ENCODE peak calls at places on chromosomes 7 and 10, in six cellular contexts. One of them, this sample, is unnamed.

GRCh38 chr10:48653944-48654698 is 30.6 kb upstream of the WDFY4 start:
- DNase-seq in putamen: no peak
- DNase-seq in Calu3: no peak
- DNase-seq in stimulated activated CD4-positive, alpha-beta T cell treated with anti-CD3 and anti-CD28 coated beads, Interleukin-12 subunit alpha, Interleukin-12 subunit beta, amount 100 ng/mL, for 4 hours: no peak
- DNase-seq in D341Med: no peak
- DNase-seq in HT1080: no peak
- DNase-seq in this sample: no peak

GRCh38 chr7:42006801-42007394 is 230.1 kb downstream of the GLI3 start:
- DNase-seq in putamen: no peak
- DNase-seq in Calu3: no peak
- DNase-seq in stimulated activated CD4-positive, alpha-beta T cell treated with anti-CD3 and anti-CD28 coated beads, Interleukin-12 subunit alpha, Interleukin-12 subunit beta, amount 100 ng/mL, for 4 hours: no peak
- DNase-seq in D341Med: no peak
- DNase-seq in HT1080: no peak
- DNase-seq in this sample: no peak

GRCh38 chr10:111756541-111757061 is 427.0 kb downstream of the GPAM start:
- DNase-seq in putamen: peak
- DNase-seq in Calu3: peak
- DNase-seq in stimulated activated CD4-positive, alpha-beta T cell treated with anti-CD3 and anti-CD28 coated beads, Interleukin-12 subunit alpha, Interleukin-12 subunit beta, amount 100 ng/mL, for 4 hours: no peak
- DNase-seq in D341Med: peak
- DNase-seq in HT1080: peak
- DNase-seq in this sample: peak

GRCh38 chr7:144818516-144818915 is 17.3 kb downstream of the TPK1 start:
- DNase-seq in putamen: no peak
- DNase-seq in Calu3: no peak
- DNase-seq in stimulated activated CD4-positive, alpha-beta T cell treated with anti-CD3 and anti-CD28 coated beads, Interleukin-12 subunit alpha, Interleukin-12 subunit beta, amount 100 ng/mL, for 4 hours: no peak
- DNase-seq in D341Med: no peak
- DNase-seq in HT1080: no peak
- DNase-seq in this sample: no peak

GRCh38 chr7:85736085-85736484 is 549.2 kb upstream of the SEMA3D start:
- DNase-seq in putamen: no peak
- DNase-seq in Calu3: no peak
- DNase-seq in stimulated activated CD4-positive, alpha-beta T cell treated with anti-CD3 and anti-CD28 coated beads, Interleukin-12 subunit alpha, Interleukin-12 subunit beta, amount 100 ng/mL, for 4 hours: no peak
- DNase-seq in D341Med: no peak
- DNase-seq in HT1080: no peak
- DNase-seq in this sample: no peak

GRCh38 chr10:23951841-23952240 is 257.1 kb upstream of the KIAA1217 start:
- DNase-seq in putamen: no peak
- DNase-seq in Calu3: no peak
- DNase-seq in stimulated activated CD4-positive, alpha-beta T cell treated with anti-CD3 and anti-CD28 coated beads, Interleukin-12 subunit alpha, Interleukin-12 subunit beta, amount 100 ng/mL, for 4 hours: no peak
- DNase-seq in D341Med: peak
- DNase-seq in HT1080: no peak
- DNase-seq in this sample: no peak

GRCh38 chr10:11213156-11213555 is 195.5 kb downstream of the CELF2 start:
- DNase-seq in putamen: no peak
- DNase-seq in Calu3: no peak
- DNase-seq in stimulated activated CD4-positive, alpha-beta T cell treated with anti-CD3 and anti-CD28 coated beads, Interleukin-12 subunit alpha, Interleukin-12 subunit beta, amount 100 ng/mL, for 4 hours: no peak
- DNase-seq in D341Med: no peak
- DNase-seq in HT1080: no peak
- DNase-seq in this sample: no peak

GRCh38 chr7:27156901-27157716 is 634 bp upstream of the HOXA7 start:
- DNase-seq in putamen: no peak
- DNase-seq in Calu3: no peak
- DNase-seq in stimulated activated CD4-positive, alpha-beta T cell treated with anti-CD3 and anti-CD28 coated beads, Interleukin-12 subunit alpha, Interleukin-12 subunit beta, amount 100 ng/mL, for 4 hours: no peak
- DNase-seq in D341Med: no peak
- DNase-seq in HT1080: no peak
- DNase-seq in this sample: no peak

GRCh38 chr7:151903249-151904032 is 26.5 kb upstream of the PRKAG2 start:
- DNase-seq in putamen: no peak
- DNase-seq in Calu3: no peak
- DNase-seq in stimulated activated CD4-positive, alpha-beta T cell treated with anti-CD3 and anti-CD28 coated beads, Interleukin-12 subunit alpha, Interleukin-12 subunit beta, amount 100 ng/mL, for 4 hours: no peak
- DNase-seq in D341Med: no peak
- DNase-seq in HT1080: no peak
- DNase-seq in this sample: no peak

GRCh38 chr7:74521855-74522254 is 68.1 kb downstream of the GTF2IRD1 start:
- DNase-seq in putamen: no peak
- DNase-seq in Calu3: no peak
- DNase-seq in stimulated activated CD4-positive, alpha-beta T cell treated with anti-CD3 and anti-CD28 coated beads, Interleukin-12 subunit alpha, Interleukin-12 subunit beta, amount 100 ng/mL, for 4 hours: no peak
- DNase-seq in D341Med: no peak
- DNase-seq in HT1080: no peak
- DNase-seq in this sample: no peak

GRCh38 chr7:74371381-74372059 is 82.2 kb upstream of the GTF2IRD1 start:
- DNase-seq in putamen: peak
- DNase-seq in Calu3: peak
- DNase-seq in stimulated activated CD4-positive, alpha-beta T cell treated with anti-CD3 and anti-CD28 coated beads, Interleukin-12 subunit alpha, Interleukin-12 subunit beta, amount 100 ng/mL, for 4 hours: no peak
- DNase-seq in D341Med: peak
- DNase-seq in HT1080: no peak
- DNase-seq in this sample: peak

GRCh38 chr7:156861212-156861611 is 31.8 kb downstream of the LMBR1 start:
- DNase-seq in putamen: no peak
- DNase-seq in Calu3: no peak
- DNase-seq in stimulated activated CD4-positive, alpha-beta T cell treated with anti-CD3 and anti-CD28 coated beads, Interleukin-12 subunit alpha, Interleukin-12 subunit beta, amount 100 ng/mL, for 4 hours: no peak
- DNase-seq in D341Med: no peak
- DNase-seq in HT1080: no peak
- DNase-seq in this sample: no peak